ENCODE peak calls at places on chromosomes 12 and 14, in seven cellular contexts. I is AG10803; Q is lung microvascular endothelial cell; C is kidney tubule cell; S is left ventricle myocardium superior; R is heart left ventricle; H is stimulated activated naive B cell treated with anti-CD40 and anti-IgM and Interleukin-4, amounts not matched to agents 10 μg/mL and 1 μg/mL and 100 μg/mL, for 72 hours. M is an unnamed sample.

GRCh38 chr12:104958946-104959841 is 1.1 kb upstream of the SLC41A2 start:
- DNase-seq in Q (peak; percentile 2), S (no peak), R (no peak), C (peak; percentile 81), H (no peak), I (peak; percentile 60), M (no peak)

GRCh38 chr14:48616941-48617340 is 941.5 kb upstream of the MDGA2 start:
- DNase-seq in S (no peak), R (no peak), H (no peak), C (no peak), I (no peak), Q (no peak), M (no peak)

GRCh38 chr14:92780444-92780843 is 13.7 kb upstream of the GOLGA5 start:
- DNase-seq in Q (no peak), H (no peak), I (peak; percentile 74), S (no peak), R (no peak), C (peak; percentile 79), M (no peak)

GRCh38 chr14:38808734-38809455 is 294.1 kb downstream of the SEC23A start:
- DNase-seq in Q (no peak), H (no peak), S (no peak), C (peak; percentile 64), I (no peak), R (no peak), M (no peak)

GRCh38 chr12:116528498-116528897 is 30.7 kb upstream of the MAP1LC3B2 start:
- DNase-seq in C (peak; percentile 35), H (no peak), Q (no peak), I (peak; percentile 67), R (no peak), S (no peak), M (no peak)

GRCh38 chr14:55614304-55614703 is 34.3 kb downstream of the KTN1 start:
- DNase-seq in Q (no peak), C (no peak), H (no peak), I (no peak), R (no peak), S (no peak), M (no peak)

GRCh38 chr12:37547611-37548010 is 769.0 kb upstream of the ALG10B start:
- DNase-seq in Q (no peak), R (no peak), S (no peak), C (no peak), H (no peak), I (no peak), M (no peak)

GRCh38 chr14:39122330-39123138 is 8.4 kb downstream of the GEMIN2 start:
- DNase-seq in S (no peak), C (no peak), H (no peak), Q (no peak), R (no peak), I (peak; percentile 25), M (no peak)

GRCh38 chr14:31945701-31946100 is 131.4 kb upstream of the ARHGAP5 start:
- DNase-seq in R (no peak), Q (no peak), I (no peak), H (no peak), S (no peak), C (no peak), M (no peak)

GRCh38 chr14:91888641-91889476 is 21.5 kb upstream of the TC2N start:
- DNase-seq in I (no peak), C (peak; percentile 81), Q (peak; percentile 23), H (no peak), S (no peak), R (no peak), M (no peak)

GRCh38 chr12:123966596-123966995 is 6.0 kb downstream of the CCDC92 start:
- DNase-seq in S (no peak), H (no peak), C (peak; percentile 81), Q (no peak), R (no peak), I (peak; percentile 77), M (no peak)

GRCh38 chr12:30896461-30896860 is 30.1 kb upstream of the TSPAN11 start:
- DNase-seq in H (no peak), R (no peak), S (no peak), C (peak; percentile 97), Q (no peak), I (peak; percentile 80), M (no peak)

M was measured in left ventricle myocardium inferior.